ENCODE peak calls at places on chromosomes 3 and 15, in eight cellular contexts. G is NB4; X is left ventricle myocardium inferior; A is tibial artery; R is mesenchymal stem cell; O is CD8-positive, alpha-beta T cell; Z is MM.1S; H is CD4-positive, CD25-positive, alpha-beta regulatory T cell. C is an unnamed sample.

GRCh38 chr3:45779746-45780735 is 16.3 kb downstream of the SLC6A20 start:
- DNase-seq in R (no peak), O (no peak), Z (no peak), X (no peak), H (no peak), G (no peak), A (no peak), C (no peak)

GRCh38 chr15:51749307-51749706 is 2.1 kb upstream of the TMOD2 start:
- DNase-seq in G (no peak), A (no peak), H (no peak), R (no peak), O (no peak), Z (no peak), X (no peak), C (no peak)

GRCh38 chr15:29942144-29942543 is 119.9 kb upstream of the TJP1 start:
- DNase-seq in G (peak; percentile 4), R (no peak), X (no peak), O (no peak), Z (no peak), H (no peak), A (no peak), C (no peak)

GRCh38 chr3:115292677-115293076 is 145.6 kb upstream of the ZBTB20 start:
- DNase-seq in H (no peak), Z (no peak), X (no peak), O (no peak), G (no peak), R (no peak), A (no peak), C (no peak)

GRCh38 chr3:109442531-109442930 is 105.2 kb upstream of the DPPA4 start:
- DNase-seq in G (no peak), X (no peak), O (no peak), Z (no peak), A (no peak), R (no peak), H (no peak), C (no peak)

GRCh38 chr3:31379598-31379997 is 153.1 kb upstream of the STT3B start:
- DNase-seq in R (no peak), A (no peak), Z (no peak), X (no peak), H (no peak), G (no peak), O (no peak), C (no peak)

GRCh38 chr3:41574900-41575299 is 375.6 kb downstream of the CTNNB1 start:
- DNase-seq in R (no peak), G (no peak), A (no peak), X (no peak), H (no peak), O (no peak), Z (no peak), C (no peak)

GRCh38 chr3:107798381-107798780 is 275.6 kb downstream of the BBX start:
- DNase-seq in Z (no peak), X (no peak), A (no peak), G (no peak), R (no peak), O (no peak), H (no peak), C (no peak)

GRCh38 chr3:64560802-64561502 is 126.8 kb downstream of the ADAMTS9 start:
- DNase-seq in Z (no peak), R (no peak), G (no peak), H (no peak), X (no peak), A (no peak), O (no peak), C (no peak)
- H3K4me3 ChIP-seq in Z (no peak overlapping the region), R (peak overlapping the region; percentile 74), G (no peak overlapping the region), H (no peak overlapping the region), X (peak overlapping the region; percentile 29), A (peak overlapping the region; percentile 53), O (no peak overlapping the region), C (no peak overlapping the region)

GRCh38 chr15:20352241-20353200 is 189.1 kb downstream of the GOLGA6L6 start:
- DNase-seq in H (no peak), Z (peak; percentile 5), O (no peak), R (no peak), G (no peak), X (no peak), A (no peak), C (no peak)
- H3K4me3 ChIP-seq in H (no peak overlapping the region), Z (no peak overlapping the region), O (no peak overlapping the region), R (no peak overlapping the region), G (no peak overlapping the region), X (no peak overlapping the region), A (no peak overlapping the region), C (no peak overlapping the region)

DNA sequence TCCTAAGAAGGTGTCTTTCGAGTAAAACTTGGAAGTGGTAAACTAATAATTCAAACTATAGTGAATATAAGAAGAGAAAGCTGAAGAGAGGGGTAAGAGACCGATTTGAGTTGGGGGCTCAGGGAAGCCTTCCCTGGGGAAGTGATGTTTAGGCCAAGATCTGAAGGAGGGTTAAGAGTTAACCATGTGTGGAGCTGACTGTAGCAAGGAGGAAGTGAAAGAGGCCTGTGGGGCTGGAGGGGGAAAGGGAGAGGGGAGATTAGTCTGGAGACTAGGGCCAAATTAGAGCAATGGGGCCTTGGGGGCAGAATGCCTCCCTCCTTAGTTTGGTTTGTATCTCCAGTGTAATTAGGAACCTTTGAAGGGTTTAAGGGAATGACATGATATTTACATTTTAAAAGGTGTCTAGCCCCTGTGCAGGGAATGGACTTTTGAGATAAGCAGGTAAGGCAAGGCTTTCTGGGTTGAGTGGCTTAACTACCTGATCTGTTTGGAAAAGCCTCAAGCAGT is 2.2 kb downstream of the ZNF592 start:
- DNase-seq in Z (no peak), H (no peak), R (no peak), O (no peak), G (peak; percentile 85), X (no peak), A (no peak), C (no peak)
- H3K4me3 ChIP-seq in Z (peak overlapping the region; percentile 96), H (peak overlapping the region; percentile 63), R (peak overlapping the region; percentile 60), O (no peak overlapping the region), G (peak overlapping the region; percentile 99), X (peak overlapping the region; percentile 95), A (peak overlapping the region; percentile 93), C (peak overlapping the region; percentile 10)

GRCh38 chr3:13622356-13622755 is 73.4 kb downstream of the FBLN2 start:
- DNase-seq in H (no peak), R (no peak), X (no peak), Z (no peak), O (no peak), A (no peak), G (no peak), C (no peak)

GRCh38 chr3:13620776-13621365 is 71.9 kb downstream of the FBLN2 start:
- DNase-seq in A (no peak), H (no peak), X (no peak), Z (no peak), G (no peak), R (no peak), O (no peak), C (no peak)

GRCh38 chr3:13620281-13620680 is 71.4 kb downstream of the FBLN2 start:
- DNase-seq in X (no peak), O (no peak), R (no peak), G (no peak), Z (no peak), H (no peak), A (no peak), C (no peak)

GRCh38 chr3:13623101-13623654 is 74.3 kb downstream of the FBLN2 start:
- DNase-seq in A (no peak), X (no peak), G (no peak), Z (no peak), R (no peak), O (no peak), H (no peak), C (no peak)

GRCh38 chr3:13621381-13622221 is 72.7 kb downstream of the FBLN2 start:
- DNase-seq in A (no peak), R (no peak), H (peak; percentile 8), G (no peak), Z (no peak), X (no peak), O (peak; percentile 61), C (no peak)
- H3K4me3 ChIP-seq in A (no peak overlapping the region), R (no peak overlapping the region), H (no peak overlapping the region), G (no peak overlapping the region), Z (no peak overlapping the region), X (no peak overlapping the region), O (peak overlapping the region; percentile 26), C (no peak overlapping the region)

DNA sequence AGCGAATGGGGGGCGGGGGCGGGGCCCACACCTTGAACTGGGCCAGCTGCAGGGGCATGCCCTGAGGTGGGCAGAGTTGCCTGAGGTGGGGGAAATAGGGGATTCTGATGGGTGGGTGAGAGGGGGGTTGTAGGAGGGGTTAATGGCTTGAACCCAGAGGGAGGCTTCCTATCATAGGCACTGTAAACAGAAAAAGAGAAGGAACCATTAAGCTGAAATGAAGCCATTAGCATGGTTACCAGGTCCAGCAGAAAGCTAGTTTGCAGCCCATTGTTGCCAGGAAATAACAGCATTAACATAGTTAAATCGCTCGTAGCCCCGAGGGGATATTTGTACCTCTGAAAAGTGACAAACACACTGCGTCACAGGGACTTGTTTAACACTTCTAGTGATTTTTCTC is 29.0 kb downstream of the ETV5 start:
- DNase-seq in A (no peak), G (no peak), X (no peak), H (no peak), R (no peak), Z (peak; percentile 18), O (no peak), C (no peak)
- H3K4me3 ChIP-seq in A (no peak overlapping the region), G (no peak overlapping the region), X (no peak overlapping the region), H (no peak overlapping the region), R (no peak overlapping the region), Z (no peak overlapping the region), O (no peak overlapping the region), C (no peak overlapping the region)

GRCh38 chr3:167057586-167057985 is 322.5 kb downstream of the ZBBX start:
- DNase-seq in A (no peak), R (no peak), Z (no peak), X (no peak), G (no peak), H (no peak), O (no peak), C (no peak)
- H3K4me3 ChIP-seq in A (no peak overlapping the region), R (no peak overlapping the region), Z (no peak overlapping the region), X (no peak overlapping the region), G (no peak overlapping the region), H (no peak overlapping the region), O (no peak overlapping the region), C (no peak overlapping the region)

GRCh38 chr15:92393994-92394326 is 279 bp downstream of the ST8SIA2 start:
- DNase-seq in R (no peak), Z (no peak), O (no peak), G (no peak), X (no peak), H (no peak), A (no peak), C (no peak)
- H3K4me3 ChIP-seq in R (peak overlapping the region; percentile 37), Z (peak overlapping the region; percentile 83), O (no peak overlapping the region), G (no peak overlapping the region), X (peak overlapping the region; percentile 70), H (no peak overlapping the region), A (no peak overlapping the region), C (peak overlapping the region; percentile 50)

DNA sequence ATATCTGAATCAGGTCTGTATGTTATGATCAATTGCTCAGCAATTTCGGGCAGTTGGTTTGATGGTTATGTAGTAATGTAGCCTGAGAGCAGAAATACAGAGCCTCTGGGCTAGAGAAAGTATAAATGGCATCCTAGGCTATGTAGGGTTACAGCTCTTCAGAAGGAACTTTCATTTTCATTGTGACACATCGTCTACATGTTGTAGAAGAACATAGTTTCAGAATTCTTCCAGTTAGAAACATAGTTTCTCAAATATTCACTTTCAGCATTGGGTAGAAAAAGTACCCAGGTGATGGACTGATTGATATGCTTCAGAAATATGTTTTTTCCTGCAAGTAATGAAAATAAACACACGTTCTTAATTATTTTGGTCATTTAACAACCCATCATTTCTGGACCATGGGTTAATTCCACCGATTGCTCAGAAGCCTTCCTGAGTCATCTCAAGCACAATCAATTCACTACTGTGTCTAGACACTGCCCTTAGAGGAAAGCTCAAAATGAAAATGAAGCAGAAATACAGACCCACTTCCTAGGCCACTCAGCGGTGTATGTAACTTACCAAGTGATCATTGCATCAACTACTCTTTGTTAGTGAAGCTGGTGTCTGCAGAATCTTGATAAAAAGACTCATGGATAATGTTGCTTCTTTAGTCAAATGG is 88.8 kb upstream of the TSEN2 start:
- DNase-seq in O (no peak), H (no peak), X (no peak), A (no peak), Z (peak; percentile 68), R (no peak), G (peak; percentile 33), C (no peak)
- H3K4me3 ChIP-seq in O (no peak overlapping the region), H (peak overlapping the region; percentile 78), X (no peak overlapping the region), A (no peak overlapping the region), Z (peak overlapping the region; percentile 29), R (peak overlapping the region; percentile 41), G (no peak overlapping the region), C (no peak overlapping the region)